ENCODE peak calls at places on chromosomes 5 and 9, in six cellular contexts. T is A549, W is HepG2, G is endothelial cell of umbilical vein, I is K562, N is GM12878. P is an unnamed sample.

GRCh38 chr5:58887721-58888409 is 305.0 kb downstream of the RAB3C start:
- DNase-seq in G (no peak), T (no peak), I (no peak), N (no peak), W (no peak), P (peak)

GRCh38 chr9:137147091-137147792 is 8.3 kb downstream of the GRIN1 start:
- DNase-seq in W (no peak), G (no peak), N (no peak), I (no peak), T (no peak), P (no peak)

GRCh38 chr5:176361437-176362097 is at the start of gene KIAA1191:
- DNase-seq in G (peak), W (peak), N (peak), I (peak), T (peak), P (peak)

GRCh38 chr5:64229163-64229774 is 63.6 kb downstream of the RNF180 start:
- DNase-seq in G (peak), I (peak), N (no peak), T (peak), W (peak), P (peak)

GRCh38 chr5:176529824-176530195 is 7.4 kb downstream of the RNF44 start:
- DNase-seq in G (no peak), I (no peak), W (no peak), T (no peak), N (no peak), P (no peak)

GRCh38 chr5:90940227-90940995 is 381.8 kb downstream of the ADGRV1 start:
- DNase-seq in N (peak), G (peak), W (no peak), T (no peak), I (no peak), P (no peak)

GRCh38 chr9:78856144-78856543 is 559.2 kb downstream of the PSAT1 start:
- DNase-seq in T (no peak), I (no peak), W (no peak), N (no peak), G (no peak), P (no peak)

GRCh38 chr5:3034449-3034848 is 283.0 kb upstream of the IRX2 start:
- DNase-seq in N (no peak), I (no peak), T (no peak), W (no peak), G (no peak), P (no peak)

GRCh38 chr9:130364619-130365322 is 80.0 kb upstream of the ASS1 start:
- DNase-seq in I (no peak), W (no peak), N (no peak), G (no peak), T (no peak), P (no peak)
- TF ChIP-seq POLR2A in I (no peak), W (no peak), N (no peak), G (no peak), T (no peak), P (no peak)

GRCh38 chr5:60395712-60396329 is 304.1 kb downstream of the DEPDC1B start:
- DNase-seq in G (no peak), N (no peak), W (no peak), T (no peak), I (no peak), P (no peak)
- TF ChIP-seq MYC in G (no peak), N (no peak), W (no peak), T (no peak), I (no peak), P (no peak)

DNA sequence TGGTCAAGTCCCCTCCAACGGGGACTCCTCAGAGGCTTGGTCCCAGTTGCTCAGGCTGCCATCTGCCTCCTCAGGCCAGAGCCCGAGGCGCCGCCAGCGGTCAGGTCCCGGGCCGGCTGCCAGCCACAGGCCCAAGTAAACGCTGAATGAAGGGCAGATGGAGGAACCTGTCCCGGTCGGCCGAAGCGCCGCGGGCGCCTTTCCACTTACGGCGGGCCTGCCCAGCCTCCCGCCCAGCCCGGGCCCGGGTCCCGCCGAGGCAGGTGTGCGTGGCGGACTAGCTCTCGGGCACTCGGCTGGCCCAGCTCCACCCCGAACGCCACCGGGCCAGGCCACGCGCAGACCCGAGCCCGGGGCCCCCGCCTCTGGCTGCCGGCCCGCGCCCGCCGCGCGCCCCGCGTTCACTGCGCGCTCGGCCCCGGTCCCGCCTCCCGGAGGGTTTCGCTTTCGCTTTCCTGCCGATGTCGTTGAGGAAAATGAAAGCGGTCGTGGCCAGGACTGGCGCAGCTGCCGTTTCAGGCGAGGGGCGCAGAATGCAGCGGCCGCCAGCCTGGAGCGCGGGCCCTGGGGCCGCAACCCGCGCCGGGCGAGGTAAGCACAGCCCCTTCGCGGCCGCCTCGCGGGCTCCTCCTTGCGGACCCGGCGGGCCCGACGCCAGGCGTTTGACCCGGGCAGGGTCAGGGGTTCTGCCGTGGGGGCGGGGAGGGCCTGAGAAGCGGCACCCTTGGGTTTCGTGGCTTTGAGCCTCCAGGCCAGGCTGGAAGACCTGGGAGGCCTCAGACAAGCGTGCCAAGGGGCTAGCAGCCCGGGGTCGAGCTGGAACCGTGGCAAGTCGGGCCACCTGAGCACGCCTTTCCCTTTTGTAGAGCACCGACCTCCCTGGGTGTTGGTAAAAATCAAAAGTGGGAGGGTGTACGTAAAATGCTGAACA is 41.2 kb downstream of the SLC22A5 start:
- DNase-seq in T (peak), I (peak), N (no peak), G (peak), W (peak), P (peak)
- TF ChIP-seq POLR2A in T (peak), I (peak), N (peak), G (peak), W (peak), P (peak)

GRCh38 chr9:98190757-98191105 is 1.7 kb downstream of the CORO2A start:
- DNase-seq in I (no peak), W (no peak), N (no peak), G (no peak), T (no peak), P (no peak)

GRCh38 chr9:98193336-98193944 is 1.0 kb upstream of the CORO2A start:
- DNase-seq in W (no peak), G (no peak), T (no peak), N (no peak), I (no peak), P (no peak)

GRCh38 chr9:98191210-98191609 is 1.2 kb downstream of the CORO2A start:
- DNase-seq in I (no peak), W (no peak), T (no peak), N (no peak), G (no peak), P (no peak)

GRCh38 chr9:98191615-98192502 is 578 bp downstream of the CORO2A start:
- DNase-seq in I (peak), W (no peak), T (no peak), N (no peak), G (no peak), P (peak)

GRCh38 chr9:98192503-98193335 is at the start of gene CORO2A:
- DNase-seq in N (no peak), W (peak), I (peak), T (peak), G (peak), P (peak)
- TF ChIP-seq MYC in N (no peak), W (peak), I (no peak), T (no peak), G (no peak), P (no peak)